ENCODE peak calls at places on chromosome 5, in six cellular contexts. K is GM06990, E is NCI-H345, D is NCI-H1092 treated with DMSO at 0.1 percent for 48 hours, A is AG09319, R is ACHN. M is an unnamed sample.

GRCh38 chr5:56951946-56952691 is at the start of gene MIER3:
- DNase-seq in E (peak), R (peak), K (peak), D (peak), A (no peak), M (peak)

GRCh38 chr5:79202076-79202475 is 33.9 kb upstream of the JMY start:
- DNase-seq in E (no peak), R (no peak), K (no peak), D (no peak), A (no peak), M (no peak)

GRCh38 chr5:71899865-71900342 is 180.8 kb downstream of the CARTPT start:
- DNase-seq in D (no peak), R (no peak), E (no peak), K (no peak), A (no peak), M (no peak)

GRCh38 chr5:96881511-96882115 is 5.3 kb downstream of the ERAP2 start:
- DNase-seq in E (no peak), R (peak), K (no peak), A (no peak), D (no peak), M (no peak)

GRCh38 chr5:173581408-173582197 is 34.8 kb downstream of the BOD1 start:
- DNase-seq in D (no peak), K (peak), E (no peak), A (no peak), R (peak), M (peak)

GRCh38 chr5:177984565-177985166 is 11.4 kb downstream of the PROP1 start:
- DNase-seq in D (no peak), E (no peak), A (no peak), R (no peak), K (no peak), M (no peak)

GRCh38 chr5:132485641-132486317 is 4.8 kb downstream of the IRF1 start:
- DNase-seq in E (no peak), R (no peak), A (no peak), K (no peak), D (no peak), M (no peak)

GRCh38 chr5:73213566-73213998 is 40.6 kb downstream of the TMEM174 start:
- DNase-seq in K (no peak), D (peak), R (peak), A (no peak), E (peak), M (no peak)

GRCh38 chr5:107519900-107520354 is 150.8 kb downstream of the EFNA5 start:
- DNase-seq in K (no peak), D (no peak), R (no peak), A (no peak), E (peak), M (peak)

GRCh38 chr5:11928909-11929308 is 24.7 kb upstream of the CTNND2 start:
- DNase-seq in D (no peak), K (no peak), E (no peak), A (no peak), R (no peak), M (no peak)